ENCODE peak calls at places on chromosome 18, in five cellular contexts. L is GM03348; H is GM23248; N is stimulated activated CD4-positive, alpha-beta T cell treated with anti-CD3 and anti-CD28 coated beads, TNF-alpha, amount 100 ng/mL, for 1 hour; T is GDM1. Y is an unnamed sample.

GRCh38 chr18:23225518-23225917 is 90.2 kb downstream of the CABLES1 start:
- DNase-seq in L (peak), T (no peak), H (peak), N (no peak), Y (no peak)

GRCh38 chr18:31499157-31499524 is 1.2 kb downstream of the DSG2 start:
- DNase-seq in L (no peak), N (no peak), H (no peak), T (no peak), Y (no peak)

GRCh38 chr18:3273042-3273441 is 11.1 kb downstream of the MYL12B start:
- DNase-seq in N (no peak), T (no peak), H (no peak), L (no peak), Y (no peak)

GRCh38 chr18:56823986-56824385 is 172.8 kb downstream of the WDR7 start:
- DNase-seq in H (no peak), N (no peak), L (no peak), T (no peak), Y (no peak)

GRCh38 chr18:40868110-40868858 is 1086.8 kb upstream of the PIK3C3 start:
- DNase-seq in L (no peak), N (no peak), T (no peak), H (peak), Y (no peak)

GRCh38 chr18:45670281-45670962 is 53.6 kb upstream of the SLC14A1 start:
- DNase-seq in N (no peak), T (no peak), H (peak), L (no peak), Y (no peak)

GRCh38 chr18:25164837-25165791 is 186.9 kb downstream of the ZNF521 start:
- DNase-seq in H (peak), N (no peak), T (peak), L (peak), Y (no peak)

GRCh38 chr18:50632895-50633515 is 73.1 kb downstream of the MAPK4 start:
- DNase-seq in L (no peak), T (no peak), H (no peak), N (no peak), Y (no peak)

GRCh38 chr18:23133860-23134779 is 1.2 kb upstream of the CABLES1 start:
- DNase-seq in N (peak), T (no peak), H (no peak), L (no peak), Y (no peak)

GRCh38 chr18:45086777-45087176 is 406.1 kb downstream of the SETBP1 start:
- DNase-seq in L (no peak), N (no peak), H (no peak), T (no peak), Y (no peak)

GRCh38 chr18:77478619-77479018 is 229.0 kb downstream of the GALR1 start:
- DNase-seq in L (no peak), H (no peak), N (no peak), T (no peak), Y (peak)

GRCh38 chr18:63365909-63366269 is 1.1 kb downstream of the KDSR start:
- DNase-seq in H (peak), T (no peak), N (no peak), L (peak), Y (peak)

GRCh38 chr18:9736942-9737813 is 29.1 kb downstream of the RAB31 start:
- DNase-seq in N (no peak), T (no peak), L (peak), H (peak), Y (no peak)

GRCh38 chr18:30566877-30567276 is 475.7 kb downstream of the DSC3 start:
- DNase-seq in L (no peak), N (no peak), T (no peak), H (no peak), Y (no peak)

GRCh38 chr18:53747761-53748160 is 476.7 kb downstream of the MBD2 start:
- DNase-seq in H (peak), T (no peak), N (no peak), L (no peak), Y (no peak)

GRCh38 chr18:53324353-53324752 is 900.1 kb downstream of the MBD2 start:
- DNase-seq in L (no peak), H (no peak), N (no peak), T (no peak), Y (no peak)

GRCh38 chr18:75135158-75135725 is 73.7 kb downstream of the PTGR3 start:
- DNase-seq in T (no peak), H (no peak), L (no peak), N (no peak), Y (no peak)

GRCh38 chr18:21038201-21038600 is 73.4 kb downstream of the ROCK1 start:
- DNase-seq in L (no peak), H (no peak), N (no peak), T (no peak), Y (no peak)

GRCh38 chr18:33123852-33124251 is 316.7 kb downstream of the CCDC178 start:
- DNase-seq in N (no peak), T (no peak), L (no peak), H (no peak), Y (no peak)

GRCh38 chr18:46141199-46141598 is 37.0 kb downstream of the HAUS1 start:
- DNase-seq in L (no peak), T (no peak), H (no peak), N (no peak), Y (no peak)

GRCh38 chr18:21241224-21242131 is 554 bp upstream of the GREB1L start:
- DNase-seq in H (peak), T (no peak), L (peak), N (no peak), Y (no peak)

GRCh38 chr18:25244170-25244569 is 107.8 kb downstream of the ZNF521 start:
- DNase-seq in N (no peak), H (no peak), T (peak), L (no peak), Y (no peak)

GRCh38 chr18:34115409-34116081 is 109.2 kb downstream of the NOL4 start:
- DNase-seq in H (no peak), N (no peak), T (no peak), L (no peak), Y (no peak)

GRCh38 chr18:3593381-3593903 is 143.5 kb downstream of the TGIF1 start:
- DNase-seq in L (peak), H (peak), N (no peak), T (peak), Y (no peak)

GRCh38 chr18:49026501-49027378 is 76.0 kb upstream of the SMAD7 start:
- DNase-seq in H (no peak), N (no peak), L (no peak), T (no peak), Y (no peak)

GRCh38 chr18:3594760-3595241 is 144.8 kb downstream of the TGIF1 start:
- DNase-seq in L (no peak), H (peak), T (no peak), N (no peak), Y (peak)

GRCh38 chr18:48842259-48843061 is 108.3 kb downstream of the SMAD7 start:
- DNase-seq in T (no peak), L (no peak), N (no peak), H (no peak), Y (no peak)

GRCh38 chr18:49645196-49645595 is 83.3 kb downstream of the LIPG start:
- DNase-seq in H (no peak), N (no peak), T (no peak), L (no peak), Y (no peak)

Y was measured in globus pallidus.